ENCODE peak calls at places on chromosomes 1 and 21, in four cellular contexts. Z, Q, W and H are unnamed samples.

GRCh38 chr1:19088717-19089442 is 121.2 kb downstream of the UBR4 start:
- DNase-seq in Z (no peak), Q (no peak), W (no peak), H (no peak)

GRCh38 chr1:46303872-46304326 is 401 bp downstream of the UQCRH start:
- DNase-seq in Z (no peak), Q (no peak), W (no peak), H (peak)

GRCh38 chr1:47196622-47197021 is 6.8 kb upstream of the PDZK1IP1 start:
- DNase-seq in Z (no peak), Q (no peak), W (no peak), H (no peak)

GRCh38 chr21:32916522-32917099 is 109.1 kb upstream of the OLIG2 start:
- DNase-seq in Z (peak), Q (no peak), W (no peak), H (peak)

GRCh38 chr1:214830956-214831355 is 228.0 kb downstream of the CENPF start:
- DNase-seq in Z (no peak), Q (no peak), W (no peak), H (no peak)

GRCh38 chr21:31594726-31595125 is 64.8 kb upstream of the SOD1 start:
- DNase-seq in Z (no peak), Q (no peak), W (no peak), H (no peak)

GRCh38 chr1:159678924-159679323 is 35.5 kb downstream of the CRP start:
- DNase-seq in Z (no peak), Q (no peak), W (no peak), H (no peak)

GRCh38 chr1:41171266-41171874 is 70.7 kb downstream of the SCMH1 start:
- DNase-seq in Z (no peak), Q (no peak), W (no peak), H (no peak)

GRCh38 chr1:53878492-53879105 is 11.0 kb downstream of the YIPF1 start:
- DNase-seq in Z (peak), Q (peak), W (no peak), H (peak)

GRCh38 chr1:228058981-228059535 is 23.4 kb upstream of the ARF1 start:
- DNase-seq in Z (no peak), Q (no peak), W (no peak), H (peak)

GRCh38 chr1:8789314-8790214 is 27.9 kb downstream of the RERE start:
- DNase-seq in Z (no peak), Q (no peak), W (no peak), H (no peak)

GRCh38 chr1:98045211-98046030 is 124.6 kb upstream of the DPYD start:
- DNase-seq in Z (no peak), Q (no peak), W (no peak), H (peak)

GRCh38 chr1:153805042-153805745 is 30.0 kb downstream of the SLC27A3 start:
- DNase-seq in Z (peak), Q (peak), W (no peak), H (peak)

GRCh38 chr21:36883532-36884486 is 82.7 kb downstream of the HLCS start:
- DNase-seq in Z (no peak), Q (no peak), W (no peak), H (no peak)

GRCh38 chr1:165717918-165718515 is 19.7 kb upstream of the ALDH9A1 start:
- DNase-seq in Z (peak), Q (peak), W (no peak), H (peak)

GRCh38 chr1:53502641-53503432 is 43.6 kb downstream of the DMRTB1 start:
- DNase-seq in Z (no peak), Q (no peak), W (no peak), H (peak)

GRCh38 chr1:226060976-226061792 is 1.3 kb upstream of the H3-3A start:
- DNase-seq in Z (no peak), Q (no peak), W (no peak), H (peak)

GRCh38 chr1:1616838-1617237 is 1.5 kb downstream of the MIB2 start:
- DNase-seq in Z (no peak), Q (no peak), W (no peak), H (no peak)

GRCh38 chr1:181044449-181044966 is 10.7 kb downstream of the MR1 start:
- DNase-seq in Z (peak), Q (no peak), W (no peak), H (peak)

GRCh38 chr1:226960944-226961765 is 21.1 kb downstream of the COQ8A start:
- DNase-seq in Z (no peak), Q (no peak), W (no peak), H (no peak)

GRCh38 chr1:221667504-221667903 is 74.4 kb downstream of the DUSP10 start:
- DNase-seq in Z (peak), Q (no peak), W (no peak), H (peak)